ENCODE peak calls at places on chromosomes 2 and 18, in ten cellular contexts. T is mesothelial cell of epicardium, Y is SHP77 treated with DMSO at 0.1 percent for 48 hours, O is SIG-M5, A is smooth muscle cell of the brain vasculature, Z is tibial artery, K is RCC 7860, W is cardiac fibroblast, B is amniotic stem cell, J is A172. F is an unnamed sample.

GRCh38 chr2:231223001-231223375 is 24.6 kb downstream of the ARMC9 start:
- DNase-seq in O (no peak), T (no peak), A (no peak), Y (no peak), J (no peak), Z (no peak), W (no peak), B (no peak), K (no peak), F (no peak)

GRCh38 chr2:112904883-112905282 is 6.1 kb upstream of the IL37 start:
- DNase-seq in Z (no peak), Y (no peak), O (no peak), A (no peak), J (no peak), B (no peak), K (no peak), T (no peak), W (no peak), F (no peak)

GRCh38 chr2:159226059-159226461 is 60.4 kb downstream of the WDSUB1 start:
- DNase-seq in J (peak), Z (no peak), W (peak), B (no peak), Y (no peak), K (peak), T (no peak), O (no peak), A (no peak), F (peak)

GRCh38 chr2:218396688-218397501 is 2.8 kb upstream of the CTDSP1 start:
- DNase-seq in A (no peak), Z (peak), K (peak), Y (peak), T (no peak), W (peak), J (peak), O (peak), B (peak), F (peak)

GRCh38 chr2:97664636-97664970 is 759 bp upstream of the ACTR1B start:
- DNase-seq in A (no peak), K (no peak), J (peak), Z (no peak), O (no peak), T (no peak), Y (peak), W (no peak), B (no peak), F (peak)

GRCh38 chr2:232890536-232890895 is 20.5 kb downstream of the SNORC start:
- DNase-seq in B (no peak), A (no peak), Z (peak), K (no peak), O (no peak), W (no peak), Y (no peak), T (no peak), J (no peak), F (no peak)

GRCh38 chr2:226738191-226738820 is 61.3 kb downstream of the IRS1 start:
- DNase-seq in Y (no peak), O (no peak), W (no peak), T (no peak), Z (no peak), B (no peak), J (no peak), A (no peak), K (no peak), F (no peak)

GRCh38 chr18:34795070-34795740 is 85.1 kb downstream of the DTNA start:
- DNase-seq in B (no peak), J (no peak), Y (no peak), T (no peak), O (no peak), K (no peak), Z (no peak), A (no peak), W (no peak), F (no peak)

GRCh38 chr18:28044036-28044435 is 132.9 kb downstream of the CDH2 start:
- DNase-seq in Z (no peak), W (no peak), T (no peak), O (no peak), B (no peak), Y (peak), A (no peak), K (no peak), J (no peak), F (no peak)

GRCh38 chr2:46353509-46353908 is 56.3 kb downstream of the EPAS1 start:
- DNase-seq in Y (no peak), O (no peak), J (no peak), B (no peak), A (no peak), Z (no peak), K (no peak), T (no peak), W (no peak), F (peak)

GRCh38 chr2:229050063-229050635 is 220.9 kb downstream of the PID1 start:
- DNase-seq in Y (no peak), W (no peak), K (no peak), Z (no peak), J (no peak), B (no peak), O (no peak), A (no peak), T (no peak), F (no peak)

GRCh38 chr18:2846638-2847340 is at the start of gene EMILIN2:
- DNase-seq in B (no peak), Z (peak), O (no peak), A (no peak), K (no peak), J (peak), W (peak), T (no peak), Y (no peak), F (no peak)

GRCh38 chr2:220682616-220683015 is 889.5 kb downstream of the EPHA4 start:
- DNase-seq in B (no peak), J (peak), O (no peak), Y (no peak), W (no peak), K (no peak), A (no peak), T (no peak), Z (no peak), F (peak)

GRCh38 chr2:24175631-24176030 is 778 bp downstream of the FAM228A start:
- DNase-seq in B (no peak), W (peak), A (no peak), Z (no peak), J (no peak), T (no peak), K (no peak), Y (no peak), O (no peak), F (no peak)

GRCh38 chr18:74902170-74902465 is 304.4 kb downstream of the ZNF407 start:
- DNase-seq in K (no peak), T (no peak), J (no peak), A (no peak), Z (no peak), O (no peak), B (no peak), W (no peak), Y (peak), F (no peak)

GRCh38 chr2:65453916-65454315 is 21.5 kb upstream of the SPRED2 start:
- DNase-seq in W (no peak), K (no peak), Z (no peak), O (no peak), T (no peak), J (no peak), Y (no peak), A (no peak), B (no peak), F (no peak)

GRCh38 chr2:222613715-222614331 is 42.1 kb downstream of the FARSB start:
- DNase-seq in K (peak), B (peak), W (peak), J (peak), O (no peak), T (no peak), Y (peak), Z (no peak), A (peak), F (peak)

GRCh38 chr2:180050246-180050645 is 43.1 kb upstream of the CWC22 start:
- DNase-seq in A (no peak), B (no peak), W (no peak), T (no peak), O (no peak), Z (no peak), Y (no peak), K (no peak), J (no peak), F (no peak)

GRCh38 chr18:32637216-32637615 is 135.6 kb downstream of the KLHL14 start:
- DNase-seq in J (no peak), O (no peak), A (no peak), B (no peak), Y (no peak), W (no peak), K (no peak), T (no peak), Z (no peak), F (no peak)

GRCh38 chr18:47730795-47731194 is 199.7 kb downstream of the SMAD2 start:
- DNase-seq in B (no peak), Z (no peak), K (peak), Y (no peak), T (no peak), W (no peak), O (no peak), A (no peak), J (peak), F (no peak)